ENCODE peak calls at places on chromosomes 13 and 19, in seven cellular contexts. W is choroid plexus epithelial cell, V is SW480, N is RKO, I is fibroblast of lung, U is GM23248, S is fibroblast of pulmonary artery. C is an unnamed sample.

GRCh38 chr13:70405266-70405665 is 297.0 kb upstream of the KLHL1 start:
- DNase-seq in U (no peak), N (no peak), S (no peak), W (no peak), I (no peak), V (no peak), C (no peak)

GRCh38 chr13:80070024-80070703 is 270.8 kb downstream of the SPRY2 start:
- DNase-seq in W (no peak), S (no peak), V (peak; percentile 35), U (no peak), N (no peak), I (no peak), C (no peak)

GRCh38 chr19:24166055-24166454 is 79.1 kb downstream of the ZNF254 start:
- DNase-seq in S (peak; percentile 4), W (peak; percentile 52), I (no peak), V (no peak), U (peak; percentile 43), N (peak; percentile 1), C (no peak)

GRCh38 chr19:34373601-34374288 is 8.7 kb downstream of the GPI start:
- DNase-seq in V (no peak), S (no peak), U (no peak), W (no peak), N (no peak), I (no peak), C (no peak)

GRCh38 chr13:91313103-91313502 is 34.4 kb upstream of the MIR17HG start:
- DNase-seq in W (peak; percentile 36), S (peak; percentile 34), N (peak; percentile 48), I (peak; percentile 36), U (peak; percentile 47), V (peak; percentile 16), C (no peak)

GRCh38 chr13:112605531-112605990 is 17.6 kb upstream of the TUBGCP3 start:
- DNase-seq in I (no peak), V (no peak), S (no peak), W (no peak), N (no peak), U (peak; percentile 56), C (no peak)

GRCh38 chr19:30371157-30371845 is 883 bp upstream of the ZNF536 start:
- DNase-seq in W (no peak), I (no peak), N (no peak), V (no peak), U (no peak), S (no peak), C (no peak)

GRCh38 chr13:68261105-68261504 is 1031.0 kb upstream of the PCDH9 start:
- DNase-seq in U (no peak), V (no peak), I (no peak), W (no peak), N (no peak), S (no peak), C (no peak)

GRCh38 chr13:44388427-44388826 is 14.8 kb downstream of the SERP2 start:
- DNase-seq in N (no peak), S (no peak), W (no peak), I (no peak), V (no peak), U (no peak), C (peak; percentile 32)

GRCh38 chr19:41563847-41564514 is 12.0 kb upstream of the CEACAM21 start:
- DNase-seq in W (no peak), S (no peak), N (no peak), U (no peak), V (peak; percentile 51), I (no peak), C (no peak)

GRCh38 chr13:113728571-113729054 is 30.4 kb upstream of the TMEM255B start:
- DNase-seq in N (no peak), V (no peak), I (no peak), U (no peak), W (no peak), S (no peak), C (no peak)

GRCh38 chr13:25018729-25019115 is 77.2 kb upstream of the PABPC3 start:
- DNase-seq in V (peak; percentile 46), I (no peak), U (no peak), S (no peak), N (no peak), W (no peak), C (no peak)